ENCODE peak calls at places on chromosome 15, in six cellular contexts. B is hepatocyte, E is K562, J is spleen, G is GM23248, N is heart left ventricle. V is an unnamed sample. For H3K36me3 and H3K9me3, the result is how much of the 10 kb centered on the place peaks cover.

GRCh38 chr15:40322531-40323238 is 807 bp upstream of the INAFM2 start:
- DNase-seq in J (no peak), G (no peak), B (no peak), N (no peak), E (no peak), V (peak)

GRCh38 chr15:50353251-50353998 is 1.6 kb downstream of the GABPB1 start:
- DNase-seq in E (peak), G (peak), J (no peak), N (no peak), B (peak), V (no peak)

GRCh38 chr15:52326758-52327157 is 31.2 kb upstream of the MYO5C start:
- DNase-seq in E (no peak), B (peak), G (peak), J (no peak), N (no peak), V (no peak)

GRCh38 chr15:72197460-72198409 is at the start of gene GRAMD2A:
- DNase-seq in N (no peak), G (peak), J (peak), E (peak), B (peak), V (peak)

GRCh38 chr15:72070817-72071447 is 47.0 kb downstream of the MYO9A start:
- DNase-seq in J (no peak), B (no peak), G (no peak), E (no peak), N (no peak), V (no peak)

GRCh38 chr15:31456329-31457060 is 129.9 kb downstream of the KLF13 start:
- DNase-seq in N (peak), G (no peak), J (peak), E (no peak), B (no peak), V (peak)

GRCh38 chr15:32849769-32850668 is 132.2 kb downstream of the GREM1 start:
- DNase-seq in E (no peak), J (no peak), G (peak), N (no peak), B (no peak), V (no peak)

GRCh38 chr15:57703387-57703786 is 3.1 kb upstream of the POLR2M start:
- DNase-seq in G (no peak), E (no peak), N (no peak), B (no peak), J (no peak), V (no peak)

GRCh38 chr15:45704329-45705249 is 69.8 kb downstream of the SQOR start:
- DNase-seq in N (no peak), J (peak), B (peak), G (peak), E (no peak), V (peak)

GRCh38 chr15:70341566-70341965 is 243.8 kb upstream of the TLE3 start:
- DNase-seq in N (no peak), G (no peak), J (no peak), B (no peak), E (no peak), V (no peak)

GRCh38 chr15:23750776-23751175 is 63.7 kb upstream of the NDN start:
- DNase-seq in G (no peak), E (no peak), B (no peak), N (no peak), J (no peak), V (no peak)

GRCh38 chr15:74326759-74327158 is 40.7 kb downstream of the CYP11A1 start:
- DNase-seq in J (peak), N (no peak), B (no peak), E (no peak), G (no peak), V (no peak)

GRCh38 chr15:68617001-68617400 is 38.2 kb downstream of the CORO2B start:
- DNase-seq in N (no peak), G (peak), J (no peak), E (no peak), B (no peak), V (no peak)

GRCh38 chr15:90665288-90666134 is 51.6 kb upstream of the BLM start:
- DNase-seq in J (peak), N (peak), E (peak), G (peak), B (no peak), V (peak)

GRCh38 chr15:66803749-66804148 is 101.7 kb downstream of the SMAD6 start:
- DNase-seq in J (no peak), N (no peak), E (no peak), B (no peak), G (no peak), V (no peak)

DNA sequence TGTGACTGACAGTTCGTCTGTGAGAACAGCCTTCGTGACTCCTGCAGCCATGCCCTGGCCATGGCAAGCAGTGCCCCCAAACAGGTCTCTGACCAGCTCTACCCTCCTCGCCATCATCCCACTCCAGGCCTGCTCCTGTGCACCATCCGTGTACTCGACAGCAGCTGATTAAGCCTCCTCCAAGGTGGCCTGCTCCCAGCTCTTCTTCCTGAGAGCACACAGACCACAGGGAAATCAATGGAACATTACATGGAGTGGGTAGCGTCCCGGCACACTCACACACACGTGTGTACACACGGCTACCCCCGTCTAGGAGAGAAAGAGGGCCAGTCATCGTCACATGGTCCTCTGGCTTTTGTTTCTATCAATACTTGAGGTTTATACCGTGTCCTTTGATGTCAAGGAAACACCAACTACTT is 21.1 kb downstream of the ANXA2 start:
- DNase-seq in J (no peak), G (peak), B (no peak), E (no peak), N (no peak), V (no peak)
- H3K36me3 ChIP-seq in J (under half), G (half or more), B (under half), E (half or more), N (half or more), V (under half)

DNA sequence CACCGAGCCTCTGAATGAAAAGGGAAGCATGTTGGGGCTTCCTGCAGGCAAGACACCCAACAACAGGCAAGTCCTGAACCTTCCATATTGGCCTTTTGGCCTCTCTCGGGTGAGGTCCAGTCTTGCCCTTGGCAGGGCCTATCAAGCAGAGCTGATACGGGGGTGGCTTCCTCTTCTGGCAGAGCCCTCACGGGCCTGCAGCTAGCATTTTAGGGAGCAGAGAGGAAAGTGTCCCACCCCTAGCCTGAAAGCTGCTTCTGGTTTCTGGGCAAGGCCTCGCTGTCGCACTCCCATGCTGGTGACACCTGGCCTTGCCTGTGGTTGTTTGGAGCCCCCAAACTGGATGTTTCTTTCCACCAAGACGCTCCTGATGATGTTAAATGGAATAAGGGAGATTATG is 31.8 kb upstream of the CTSH start:
- DNase-seq in J (no peak), N (no peak), E (no peak), G (no peak), B (no peak), V (no peak)
- H3K4me3 ChIP-seq in J (no peak), N (no peak), E (no peak), G (no peak), B (no peak), V (no peak)

DNA sequence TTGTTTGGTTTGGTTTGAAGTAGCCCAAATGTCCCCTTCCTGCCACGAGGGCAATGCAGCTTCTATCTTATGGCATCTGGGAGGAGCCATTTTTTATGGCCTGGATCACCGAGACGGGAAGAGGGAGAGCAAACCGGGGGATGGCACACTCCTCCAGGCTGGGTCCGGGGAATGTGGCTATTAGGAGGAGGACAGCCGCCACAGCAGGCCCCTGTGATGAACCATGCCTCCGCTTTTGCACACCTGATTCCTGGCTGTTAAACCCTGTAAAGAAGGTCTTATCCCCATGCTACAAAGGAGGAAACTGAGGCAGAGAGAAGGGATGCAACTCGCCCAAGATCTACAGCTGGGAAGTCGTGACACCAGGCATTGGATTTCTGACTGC is 157.6 kb downstream of the OR4M2 start:
- DNase-seq in J (peak), G (no peak), B (no peak), N (no peak), E (no peak), V (no peak)
- H3K9me3 ChIP-seq in J (under half), G (under half), B (under half), N (under half), E (under half), V (under half)

GRCh38 chr15:63556736-63557135 is 40.5 kb upstream of the FBXL22 start:
- DNase-seq in E (no peak), B (no peak), G (no peak), N (no peak), J (no peak), V (no peak)
- H3K36me3 ChIP-seq in E (half or more), B (under half), G (under half), N (half or more), J (half or more), V (under half)

GRCh38 chr15:97900006-97900405 is 60.5 kb upstream of the ARRDC4 start:
- DNase-seq in G (peak), E (no peak), B (no peak), N (no peak), J (no peak), V (no peak)

GRCh38 chr15:97904196-97904572 is 56.3 kb upstream of the ARRDC4 start:
- DNase-seq in B (peak), N (peak), G (peak), J (peak), E (peak), V (peak)

GRCh38 chr15:97903560-97904195 is 56.8 kb upstream of the ARRDC4 start:
- DNase-seq in G (peak), B (peak), N (no peak), E (no peak), J (no peak), V (no peak)

DNA sequence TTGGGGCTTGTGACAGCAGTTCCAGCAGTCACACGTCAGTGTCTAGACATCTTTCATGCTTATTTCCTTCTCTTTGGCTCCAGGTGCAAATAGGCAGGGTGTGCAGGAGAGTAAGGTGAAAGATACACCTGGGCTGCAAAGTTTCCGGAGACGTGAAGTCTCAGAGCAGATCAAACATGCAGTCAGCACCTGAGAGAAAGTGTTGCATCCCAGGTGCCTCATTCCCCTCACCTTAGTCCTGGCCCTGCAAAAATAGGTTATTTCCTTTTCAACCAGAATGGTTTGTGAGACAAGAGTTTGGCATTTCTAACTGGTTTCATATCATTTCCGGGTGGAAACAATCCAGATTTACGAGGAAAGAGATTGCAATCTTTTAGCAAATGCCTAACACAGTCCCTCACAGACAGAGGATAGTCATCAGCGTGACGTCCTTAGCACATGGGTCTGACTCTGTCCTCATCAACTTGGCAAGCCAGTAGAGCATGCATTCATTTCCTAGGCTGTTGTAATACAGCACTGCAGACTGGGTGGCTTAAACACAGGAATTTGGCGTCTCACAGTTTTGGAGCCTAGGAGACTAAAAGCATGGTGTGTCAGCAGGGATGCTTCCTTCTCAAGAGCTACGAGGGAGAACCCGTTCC is 58.2 kb upstream of the ARRDC4 start:
- DNase-seq in G (peak), E (no peak), J (no peak), N (no peak), B (no peak), V (no peak)
- H3K4me3 ChIP-seq in G (no peak), E (no peak), J (no peak), N (no peak), B (no peak), V (no peak)

GRCh38 chr15:25058080-25058785 is 103.4 kb downstream of the SNRPN start:
- DNase-seq in J (peak), G (no peak), B (no peak), N (peak), E (no peak), V (no peak)

GRCh38 chr15:25059698-25060471 is 105.1 kb downstream of the SNRPN start:
- DNase-seq in E (no peak), J (peak), N (peak), B (no peak), G (no peak), V (peak)

GRCh38 chr15:25056484-25057429 is 102.0 kb downstream of the SNRPN start:
- DNase-seq in N (no peak), B (no peak), E (peak), G (no peak), J (peak), V (peak)

GRCh38 chr15:25055356-25056068 is 100.7 kb downstream of the SNRPN start:
- DNase-seq in G (no peak), J (peak), B (no peak), N (no peak), E (no peak), V (no peak)

GRCh38 chr15:25057574-25057973 is 102.8 kb downstream of the SNRPN start:
- DNase-seq in J (peak), G (no peak), B (no peak), N (no peak), E (no peak), V (no peak)
- H3K9me3 ChIP-seq in J (half or more), G (under half), B (half or more), N (half or more), E (under half), V (half or more)

GRCh38 chr15:75597667-75598341 is 18.7 kb upstream of the PTPN9 start:
- DNase-seq in E (peak), N (no peak), B (peak), J (no peak), G (peak), V (no peak)
- H3K36me3 ChIP-seq in E (half or more), N (half or more), B (under half), J (half or more), G (under half), V (under half)

GRCh38 chr15:28962851-28963710 is 77.3 kb downstream of the APBA2 start:
- DNase-seq in B (no peak), E (no peak), N (no peak), G (no peak), J (peak), V (no peak)
- H3K4me3 ChIP-seq in B (no peak), E (no peak), N (no peak), G (no peak), J (no peak), V (no peak)

GRCh38 chr15:87145686-87146085 is 1066.0 kb downstream of the AGBL1 start:
- DNase-seq in G (no peak), E (no peak), J (no peak), B (no peak), N (no peak), V (no peak)
- H3K9me3 ChIP-seq in G (under half), E (under half), J (under half), B (under half), N (under half), V (under half)

GRCh38 chr15:41605566-41605965 is 46.6 kb downstream of the TYRO3 start:
- DNase-seq in J (no peak), N (no peak), E (no peak), G (no peak), B (no peak), V (no peak)
- H3K36me3 ChIP-seq in J (under half), N (under half), E (under half), G (under half), B (under half), V (under half)

V was measured in kidney.